ENCODE peak calls at places on chromosomes 1 and 21, in five cellular contexts. V is choroid plexus epithelial cell; R is suprapubic skin; E is CD8-positive, alpha-beta memory T cell; X is DMS 273 treated with DMSO at 0.1 percent for 48 hours. W is an unnamed sample.

GRCh38 chr21:26945916-26946315 is 21.0 kb downstream of the ADAMTS5 start:
- DNase-seq in E (no peak), R (no peak), V (no peak), X (no peak), W (no peak)

GRCh38 chr1:204723131-204723787 is 37.7 kb upstream of the LRRN2 start:
- DNase-seq in X (no peak), R (no peak), V (no peak), E (no peak), W (no peak)

GRCh38 chr1:3000214-3000613 is 21.1 kb upstream of the ACTRT2 start:
- DNase-seq in X (no peak), R (no peak), V (no peak), E (no peak), W (no peak)

GRCh38 chr1:41964400-41964799 is 45.7 kb upstream of the HIVEP3 start:
- DNase-seq in X (no peak), E (no peak), V (no peak), R (no peak), W (no peak)

GRCh38 chr1:221117133-221117532 is 237.9 kb downstream of the HLX start:
- DNase-seq in X (no peak), E (no peak), R (no peak), V (no peak), W (peak)

GRCh38 chr1:86499987-86500593 is 31.4 kb downstream of the CLCA1 start:
- DNase-seq in X (peak), E (peak), V (peak), R (no peak), W (peak)

GRCh38 chr1:186536272-186536905 is 75.5 kb upstream of the PDC start:
- DNase-seq in X (no peak), E (no peak), V (peak), R (no peak), W (peak)

GRCh38 chr21:32331444-32332305 is 33.0 kb downstream of the MRAP start:
- DNase-seq in E (no peak), R (peak), X (no peak), V (no peak), W (no peak)

GRCh38 chr1:89635825-89636815 is 3.2 kb downstream of the LRRC8C start:
- DNase-seq in X (no peak), V (peak), R (no peak), E (no peak), W (peak)

GRCh38 chr1:117611121-117611601 is 5.3 kb downstream of the TENT5C start:
- DNase-seq in R (no peak), X (no peak), V (no peak), E (no peak), W (no peak)

GRCh38 chr21:36792505-36792967 is 93.6 kb downstream of the SIM2 start:
- DNase-seq in V (no peak), E (no peak), R (no peak), X (no peak), W (no peak)

GRCh38 chr1:18960409-18960808 is 3.9 kb upstream of the IFFO2 start:
- DNase-seq in R (peak), X (no peak), V (no peak), E (no peak), W (no peak)

GRCh38 chr1:58964880-58965279 is 181.0 kb upstream of the JUN start:
- DNase-seq in V (peak), R (no peak), E (no peak), X (no peak), W (peak)

GRCh38 chr1:22039594-22040347 is 12.7 kb upstream of the CDC42 start:
- DNase-seq in V (peak), X (peak), E (peak), R (peak), W (peak)

GRCh38 chr1:7432102-7432895 is 338.8 kb upstream of the VAMP3 start:
- DNase-seq in X (no peak), E (no peak), V (no peak), R (no peak), W (no peak)

GRCh38 chr1:89259283-89259971 is 13.2 kb downstream of the GBP5 start:
- DNase-seq in X (no peak), R (no peak), V (no peak), E (peak), W (no peak)

W was measured in adipocyte.